ENCODE peak calls at places on chromosomes 3 and 15, in five cellular contexts. One of them, this sample, is unnamed.
A peak's percentile ranks its signal among the peaks of the same experiment; 100 is the strongest.

GRCh38 chr3:41881233-41881821 is 80.6 kb downstream of the ULK4 start:
- DNase-seq in heart left ventricle: no peak
- DNase-seq in AG04449: no peak
- DNase-seq in choroid plexus epithelial cell: peak; percentile 68
- DNase-seq in H4: peak; percentile 16
- DNase-seq in this sample: no peak

GRCh38 chr15:78308422-78309021 is 9.1 kb upstream of the SKIC8 start:
- DNase-seq in heart left ventricle: peak; percentile 54
- DNase-seq in AG04449: no peak
- DNase-seq in choroid plexus epithelial cell: peak; percentile 80
- DNase-seq in H4: peak; percentile 59
- DNase-seq in this sample: peak; percentile 33

GRCh38 chr3:160163259-160163878 is 61.9 kb upstream of the C3orf80 start:
- DNase-seq in heart left ventricle: no peak
- DNase-seq in AG04449: no peak
- DNase-seq in choroid plexus epithelial cell: peak; percentile 66
- DNase-seq in H4: no peak
- DNase-seq in this sample: peak; percentile 15

GRCh38 chr15:70810916-70811578 is 42.9 kb downstream of the LARP6 start:
- DNase-seq in heart left ventricle: no peak
- DNase-seq in AG04449: no peak
- DNase-seq in choroid plexus epithelial cell: no peak
- DNase-seq in H4: no peak
- DNase-seq in this sample: no peak

GRCh38 chr15:66882251-66883020 is 180.4 kb downstream of the SMAD6 start:
- DNase-seq in heart left ventricle: no peak
- DNase-seq in AG04449: no peak
- DNase-seq in choroid plexus epithelial cell: peak; percentile 42
- DNase-seq in H4: peak; percentile 52
- DNase-seq in this sample: peak; percentile 13

GRCh38 chr3:50204804-50205718 is at the start of gene SLC38A3:
- DNase-seq in heart left ventricle: peak; percentile 34
- DNase-seq in AG04449: no peak
- DNase-seq in choroid plexus epithelial cell: no peak
- DNase-seq in H4: no peak
- DNase-seq in this sample: no peak

GRCh38 chr15:68385671-68386586 is 46.0 kb downstream of the ITGA11 start:
- DNase-seq in heart left ventricle: no peak
- DNase-seq in AG04449: no peak
- DNase-seq in choroid plexus epithelial cell: no peak
- DNase-seq in H4: no peak
- DNase-seq in this sample: no peak

GRCh38 chr15:51727141-51727897 is 10.1 kb downstream of the LYSMD2 start:
- DNase-seq in heart left ventricle: no peak
- DNase-seq in AG04449: no peak
- DNase-seq in choroid plexus epithelial cell: peak; percentile 30
- DNase-seq in H4: no peak
- DNase-seq in this sample: no peak

GRCh38 chr3:167882057-167882667 is 146.6 kb downstream of the SERPINI1 start:
- DNase-seq in heart left ventricle: no peak
- DNase-seq in AG04449: no peak
- DNase-seq in choroid plexus epithelial cell: peak; percentile 77
- DNase-seq in H4: peak; percentile 78
- DNase-seq in this sample: peak; percentile 3

GRCh38 chr15:50358805-50359204 is 3.8 kb upstream of the GABPB1 start:
- DNase-seq in heart left ventricle: no peak
- DNase-seq in AG04449: no peak
- DNase-seq in choroid plexus epithelial cell: peak; percentile 64
- DNase-seq in H4: peak; percentile 44
- DNase-seq in this sample: no peak

GRCh38 chr3:141000027-141000663 is 51.0 kb upstream of the SPSB4 start:
- DNase-seq in heart left ventricle: peak; percentile 58
- DNase-seq in AG04449: no peak
- DNase-seq in choroid plexus epithelial cell: peak; percentile 76
- DNase-seq in H4: peak; percentile 73
- DNase-seq in this sample: peak; percentile 7

GRCh38 chr15:63894662-63894949 is 60.9 kb upstream of the HERC1 start:
- DNase-seq in heart left ventricle: no peak
- DNase-seq in AG04449: no peak
- DNase-seq in choroid plexus epithelial cell: no peak
- DNase-seq in H4: no peak
- DNase-seq in this sample: no peak